ENCODE peak calls at places on chromosome 5, in nine cellular contexts. M is HCT116; I is MG63; P is AG04450; N is uterus; G is suprapubic skin; D is A549; L is CD8-positive, alpha-beta T cell; S is breast epithelium. J is an unnamed sample. For H3K9me3, the result is how much of the 10 kb centered on the place peaks cover.

GRCh38 chr5:11955386-11955785 is 51.1 kb upstream of the CTNND2 start:
- DNase-seq in D (no peak), L (no peak), P (no peak), N (no peak), M (no peak), S (no peak), I (no peak), G (no peak), J (no peak)

GRCh38 chr5:157387683-157388093 is 72.3 kb upstream of the NIPAL4 start:
- DNase-seq in N (peak), L (no peak), I (peak), S (no peak), D (peak), P (peak), M (peak), G (no peak), J (no peak)

GRCh38 chr5:38445374-38446028 is 110.9 kb downstream of the LIFR start:
- DNase-seq in L (no peak), M (no peak), G (no peak), D (no peak), N (peak), I (no peak), S (peak), P (no peak), J (no peak)

GRCh38 chr5:135178476-135179155 is 144.6 kb upstream of the PITX1 start:
- DNase-seq in I (no peak), N (no peak), P (no peak), L (no peak), D (no peak), M (no peak), S (no peak), G (no peak), J (no peak)

GRCh38 chr5:683619-684481 is 9.3 kb downstream of the TPPP start:
- DNase-seq in D (no peak), L (no peak), N (peak), G (peak), M (no peak), I (no peak), S (no peak), P (no peak), J (peak)

GRCh38 chr5:10118150-10118549 is 131.5 kb downstream of the ATPSCKMT start:
- DNase-seq in L (no peak), G (no peak), N (no peak), P (no peak), D (no peak), I (no peak), S (no peak), M (no peak), J (no peak)

GRCh38 chr5:173946353-173946752 is 42.6 kb upstream of the C5orf47 start:
- DNase-seq in G (no peak), S (no peak), D (no peak), P (no peak), N (no peak), M (no peak), I (no peak), L (no peak), J (no peak)

GRCh38 chr5:6784481-6784880 is 71.2 kb downstream of the TENT4A start:
- DNase-seq in N (no peak), M (no peak), D (no peak), I (no peak), S (no peak), G (no peak), L (no peak), P (no peak), J (no peak)

GRCh38 chr5:148011407-148012124 is 52.2 kb upstream of the SPINK5 start:
- DNase-seq in G (no peak), D (no peak), L (no peak), P (no peak), S (no peak), N (no peak), I (peak), M (peak), J (no peak)

GRCh38 chr5:126002222-126002897 is 420.8 kb upstream of the GRAMD2B start:
- DNase-seq in M (no peak), L (no peak), P (peak), I (peak), N (peak), G (peak), S (peak), D (no peak), J (no peak)

GRCh38 chr5:100430268-100430900 is 104.8 kb upstream of the FAM174A start:
- DNase-seq in L (peak), M (peak), D (peak), N (no peak), I (peak), S (no peak), G (no peak), P (peak), J (no peak)

GRCh38 chr5:119347996-119348395 is 7.8 kb upstream of the TNFAIP8 start:
- DNase-seq in M (no peak), N (no peak), I (no peak), S (no peak), G (no peak), L (no peak), P (no peak), D (no peak), J (no peak)
- H3K4me3 ChIP-seq in M (no peak), N (no peak), I (no peak), S (no peak), G (no peak), L (no peak), P (no peak), D (no peak), J (no peak)

GRCh38 chr5:150948539-150948938 is 43.8 kb upstream of the ZNF300 start:
- DNase-seq in N (no peak), P (no peak), M (no peak), I (no peak), L (no peak), S (no peak), D (no peak), G (no peak), J (no peak)

GRCh38 chr5:150945947-150946346 is 41.2 kb upstream of the ZNF300 start:
- DNase-seq in I (no peak), D (no peak), P (no peak), G (no peak), L (no peak), N (no peak), M (no peak), S (no peak), J (no peak)

GRCh38 chr5:150945501-150945900 is 40.7 kb upstream of the ZNF300 start:
- DNase-seq in D (no peak), N (no peak), S (no peak), P (no peak), M (no peak), L (no peak), I (no peak), G (no peak), J (no peak)

DNA sequence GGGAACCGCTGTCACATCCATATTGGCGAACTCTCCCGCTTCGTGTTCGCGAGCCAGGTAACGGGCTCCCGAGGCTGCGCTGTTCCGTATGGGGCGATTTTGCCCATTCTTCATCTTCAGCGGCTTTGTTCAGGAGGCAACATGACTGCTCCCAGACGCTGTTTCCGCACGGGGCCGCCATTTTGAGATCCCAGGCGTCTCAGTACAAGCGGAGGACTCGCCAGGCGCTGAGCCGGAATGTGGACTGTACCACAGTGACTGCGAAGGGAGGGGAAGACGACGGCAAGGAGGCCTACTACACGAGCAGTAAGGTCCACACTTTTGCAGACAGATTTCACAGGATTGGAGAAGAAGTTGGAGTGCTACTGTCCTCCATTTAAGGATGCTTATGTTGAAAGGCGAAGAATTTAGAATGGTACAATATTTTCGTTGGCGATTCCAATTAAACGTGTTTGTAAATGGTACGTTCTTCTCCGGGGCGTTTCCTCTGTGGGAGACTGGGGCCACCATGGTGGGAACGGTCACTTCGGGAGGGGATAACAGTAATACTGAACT is 41.6 kb upstream of the ZNF300 start:
- DNase-seq in D (no peak), P (peak), N (peak), I (no peak), M (no peak), G (peak), L (no peak), S (peak), J (no peak)
- H3K9me3 ChIP-seq in D (under half), P (under half), N (under half), I (under half), M (under half), G (under half), L (under half), S (under half), J (under half)

GRCh38 chr5:140806834-140807775 is at the start of gene PCDHA4:
- DNase-seq in M (no peak), S (no peak), N (peak), D (peak), G (no peak), P (no peak), I (no peak), L (no peak), J (no peak)
- H3K4me3 ChIP-seq in M (no peak), S (peak), N (peak), D (peak), G (peak), P (no peak), I (no peak), L (no peak), J (peak)

GRCh38 chr5:141269195-141269594 is 24.0 kb downstream of the PCDHB15 start:
- DNase-seq in G (no peak), S (no peak), M (no peak), I (no peak), P (no peak), L (no peak), N (no peak), D (no peak), J (no peak)
- H3K9me3 ChIP-seq in G (half or more), S (half or more), M (under half), I (under half), P (under half), L (under half), N (under half), D (half or more), J (half or more)

GRCh38 chr5:35194636-35195471 is 35.4 kb downstream of the PRLR start:
- DNase-seq in I (no peak), L (no peak), N (no peak), G (no peak), D (no peak), P (no peak), M (no peak), S (no peak), J (no peak)
- H3K4me3 ChIP-seq in I (no peak), L (no peak), N (no peak), G (no peak), D (no peak), P (no peak), M (no peak), S (no peak), J (no peak)

GRCh38 chr5:178989311-178989710 is 5.8 kb downstream of the GRM6 start:
- DNase-seq in S (no peak), M (no peak), L (no peak), P (no peak), G (no peak), N (no peak), I (no peak), D (no peak), J (no peak)
- H3K9me3 ChIP-seq in S (half or more), M (under half), L (under half), P (half or more), G (under half), N (under half), I (under half), D (under half), J (under half)

GRCh38 chr5:40687316-40687715 is 7.6 kb downstream of the PTGER4 start:
- DNase-seq in I (no peak), G (no peak), M (no peak), L (no peak), P (no peak), S (no peak), N (no peak), D (no peak), J (no peak)

GRCh38 chr5:40683351-40683750 is 3.6 kb downstream of the PTGER4 start:
- DNase-seq in D (no peak), M (no peak), L (no peak), N (no peak), S (no peak), I (no peak), P (no peak), G (no peak), J (no peak)

GRCh38 chr5:40685952-40686351 is 6.2 kb downstream of the PTGER4 start:
- DNase-seq in N (no peak), S (no peak), I (no peak), D (no peak), G (no peak), P (no peak), M (no peak), L (no peak), J (no peak)

GRCh38 chr5:40682431-40683017 is 2.8 kb downstream of the PTGER4 start:
- DNase-seq in S (no peak), G (no peak), L (no peak), N (no peak), D (no peak), I (no peak), P (no peak), M (no peak), J (no peak)

GRCh38 chr5:40685191-40685590 is 5.5 kb downstream of the PTGER4 start:
- DNase-seq in I (no peak), L (no peak), G (no peak), D (no peak), N (no peak), P (no peak), S (no peak), M (no peak), J (no peak)
- H3K4me3 ChIP-seq in I (no peak), L (peak), G (peak), D (no peak), N (no peak), P (no peak), S (no peak), M (no peak), J (no peak)

J was measured in vagina.